ENCODE peak calls at places on chromosomes 7 and 10, in nine cellular contexts. R, C, E, H, A, U, S, D and F are unnamed samples.

GRCh38 chr10:19283285-19283684 is 234.7 kb downstream of the MALRD1 start:
- DNase-seq in C (no peak), U (no peak), R (no peak), A (no peak), E (no peak), D (no peak), H (no peak), S (no peak), F (no peak)

GRCh38 chr7:137538361-137538762 is 194.8 kb upstream of the PTN start:
- DNase-seq in D (no peak), E (no peak), U (no peak), H (peak; percentile 85), C (no peak), S (no peak), A (no peak), R (no peak), F (no peak)

GRCh38 chr7:108261560-108262255 is 131.5 kb upstream of the LAMB4 start:
- DNase-seq in H (no peak), D (no peak), U (no peak), E (no peak), A (no peak), C (no peak), S (no peak), R (no peak), F (no peak)

GRCh38 chr10:94074462-94074861 is 80.7 kb downstream of the PLCE1 start:
- DNase-seq in C (no peak), E (no peak), R (no peak), D (no peak), A (no peak), U (no peak), H (no peak), S (no peak), F (no peak)

GRCh38 chr7:78296689-78297371 is 498.3 kb downstream of the PHTF2 start:
- DNase-seq in H (no peak), E (no peak), R (no peak), D (no peak), C (no peak), A (no peak), U (no peak), S (no peak), F (no peak)

GRCh38 chr10:49608925-49609282 is 1.2 kb upstream of the SLC18A3 start:
- DNase-seq in H (no peak), A (no peak), R (no peak), U (peak; percentile 21), C (no peak), S (no peak), E (no peak), D (no peak), F (no peak)

GRCh38 chr10:131047501-131047900 is 264.0 kb downstream of the TCERG1L start:
- DNase-seq in H (no peak), D (no peak), A (no peak), S (no peak), U (no peak), C (no peak), R (no peak), E (no peak), F (no peak)

GRCh38 chr7:36064676-36065075 is 88.4 kb upstream of the EEPD1 start:
- DNase-seq in C (no peak), D (no peak), S (no peak), R (no peak), A (no peak), H (no peak), U (no peak), E (no peak), F (no peak)

GRCh38 chr10:26432938-26433337 is 5.2 kb upstream of the APBB1IP start:
- DNase-seq in U (no peak), S (peak; percentile 62), D (no peak), R (no peak), E (no peak), H (peak; percentile 16), A (no peak), C (no peak), F (no peak)

GRCh38 chr10:33335550-33335799 is 1.0 kb upstream of the NRP1 start:
- DNase-seq in R (no peak), C (no peak), S (no peak), D (no peak), H (peak; percentile 62), A (peak; percentile 19), U (no peak), E (no peak), F (no peak)

GRCh38 chr10:11425288-11425595 is 186.2 kb downstream of the USP6NL start:
- DNase-seq in R (no peak), D (no peak), H (no peak), U (no peak), A (no peak), E (no peak), S (no peak), C (no peak), F (no peak)

GRCh38 chr10:123150986-123151738 is 3.0 kb upstream of the BUB3 start:
- DNase-seq in R (no peak), H (no peak), U (no peak), S (peak; percentile 59), C (peak; percentile 38), E (peak; percentile 48), A (no peak), D (no peak), F (no peak)